ENCODE peak calls at places on chromosomes 12 and 14, in eight cellular contexts. D, T, C, N, Y, Z, E and W are unnamed samples.

GRCh38 chr14:29822430-29822709 is 105.3 kb downstream of the PRKD1 start:
- DNase-seq in N (no peak), Y (no peak), D (no peak), Z (no peak), T (no peak), E (no peak), C (no peak), W (no peak)

GRCh38 chr12:130064999-130065398 is 97.3 kb upstream of the FZD10 start:
- DNase-seq in N (no peak), T (no peak), Z (no peak), Y (no peak), C (no peak), E (no peak), D (no peak), W (no peak)

GRCh38 chr12:80513211-80513610 is 69.2 kb downstream of the PTPRQ start:
- DNase-seq in E (no peak), N (no peak), D (no peak), Y (no peak), T (no peak), Z (no peak), C (no peak), W (no peak)

GRCh38 chr12:123064885-123065619 is 84.6 kb downstream of the ARL6IP4 start:
- DNase-seq in Y (no peak), C (no peak), E (no peak), T (no peak), Z (no peak), N (no peak), D (no peak), W (no peak)

GRCh38 chr12:108722992-108723766 is 8.1 kb downstream of the CORO1C start:
- DNase-seq in Z (no peak), T (peak; percentile 96), Y (no peak), N (no peak), C (peak; percentile 67), D (no peak), E (peak; percentile 80), W (peak; percentile 87)

GRCh38 chr12:28759334-28759733 is 389.7 kb upstream of the FAR2 start:
- DNase-seq in C (peak; percentile 33), D (no peak), Y (no peak), N (no peak), Z (no peak), T (no peak), E (peak; percentile 15), W (no peak)

GRCh38 chr14:93456356-93456755 is 25.6 kb downstream of the UNC79 start:
- DNase-seq in Y (no peak), T (no peak), N (no peak), Z (no peak), E (no peak), D (no peak), C (no peak), W (no peak)

GRCh38 chr12:30866256-30866655 is 60.3 kb upstream of the TSPAN11 start:
- DNase-seq in D (no peak), Z (no peak), T (no peak), E (no peak), N (no peak), Y (no peak), C (no peak), W (no peak)

GRCh38 chr12:14773685-14774073 is 29.6 kb downstream of the WBP11 start:
- DNase-seq in T (no peak), E (no peak), N (peak; percentile 8), D (no peak), Y (no peak), C (no peak), Z (no peak), W (no peak)

GRCh38 chr12:28191690-28192089 is 1.4 kb downstream of the CCDC91 start:
- DNase-seq in C (no peak), T (peak; percentile 11), E (peak; percentile 19), Y (peak; percentile 16), Z (peak; percentile 23), N (no peak), D (peak; percentile 21), W (no peak)

GRCh38 chr12:90090929-90091651 is 382.5 kb upstream of the ATP2B1 start:
- DNase-seq in T (peak; percentile 99), Y (peak; percentile 26), N (no peak), Z (peak; percentile 86), E (peak; percentile 96), C (peak; percentile 85), D (peak; percentile 53), W (peak; percentile 93)

GRCh38 chr12:67647547-67648305 is 819 bp upstream of the DYRK2 start:
- DNase-seq in E (peak; percentile 88), T (peak; percentile 91), C (peak; percentile 84), D (peak; percentile 75), Z (peak; percentile 74), N (peak; percentile 2), Y (peak; percentile 52), W (peak; percentile 80)

GRCh38 chr14:65151329-65152010 is 49.2 kb upstream of the MAX start:
- DNase-seq in Y (no peak), Z (no peak), T (no peak), D (no peak), E (no peak), C (no peak), N (no peak), W (no peak)

GRCh38 chr12:129902371-129903091 is 1.3 kb downstream of the TMEM132D start:
- DNase-seq in Y (no peak), Z (no peak), N (no peak), E (no peak), D (no peak), C (no peak), T (no peak), W (no peak)

GRCh38 chr12:20497707-20498106 is 129.4 kb downstream of the PDE3A start:
- DNase-seq in E (no peak), T (no peak), D (no peak), Y (no peak), Z (no peak), C (no peak), N (no peak), W (no peak)

GRCh38 chr12:84198294-84198946 is 714.2 kb downstream of the SLC6A15 start:
- DNase-seq in N (no peak), E (no peak), T (no peak), Y (no peak), C (no peak), Z (no peak), D (no peak), W (no peak)

GRCh38 chr14:52351561-52352491 is 37.7 kb downstream of the PTGER2 start:
- DNase-seq in N (no peak), Z (peak; percentile 66), T (peak; percentile 72), Y (peak; percentile 84), E (peak; percentile 49), D (no peak), C (no peak), W (peak; percentile 78)

GRCh38 chr12:1593232-1594044 is 943 bp downstream of the FBXL14 start:
- DNase-seq in Y (peak; percentile 54), C (peak; percentile 20), N (peak; percentile 25), E (peak; percentile 47), Z (no peak), D (peak; percentile 59), T (peak; percentile 73), W (no peak)